ENCODE peak calls at places on chromosomes 16 and 17, in ten cellular contexts. One of them, this sample, is unnamed.

GRCh38 chr16:65318590-65319267 is 196.9 kb upstream of the CDH11 start:
- DNase-seq in cardiac fibroblast: no peak
- DNase-seq in H1: no peak
- DNase-seq in fibroblast of pulmonary artery: no peak
- DNase-seq in progenitor cell of endocrine pancreas: no peak
- DNase-seq in astrocyte of the cerebellum: no peak
- DNase-seq in left lung: no peak
- DNase-seq in heart left ventricle: no peak
- DNase-seq in sigmoid colon: no peak
- DNase-seq in stomach: no peak
- DNase-seq in this sample: no peak

GRCh38 chr17:57874058-57874419 is 24.2 kb upstream of the MRPS23 start:
- DNase-seq in cardiac fibroblast: no peak
- DNase-seq in H1: no peak
- DNase-seq in fibroblast of pulmonary artery: no peak
- DNase-seq in progenitor cell of endocrine pancreas: no peak
- DNase-seq in astrocyte of the cerebellum: no peak
- DNase-seq in left lung: no peak
- DNase-seq in heart left ventricle: no peak
- DNase-seq in sigmoid colon: no peak
- DNase-seq in stomach: no peak
- DNase-seq in this sample: no peak

GRCh38 chr17:66089764-66090163 is 102.2 kb downstream of the CEP112 start:
- DNase-seq in cardiac fibroblast: no peak
- DNase-seq in H1: no peak
- DNase-seq in fibroblast of pulmonary artery: no peak
- DNase-seq in progenitor cell of endocrine pancreas: no peak
- DNase-seq in astrocyte of the cerebellum: no peak
- DNase-seq in left lung: no peak
- DNase-seq in heart left ventricle: no peak
- DNase-seq in sigmoid colon: no peak
- DNase-seq in stomach: no peak
- DNase-seq in this sample: no peak

GRCh38 chr17:66747561-66748275 is 87.2 kb upstream of the CACNG5 start:
- DNase-seq in cardiac fibroblast: peak
- DNase-seq in H1: no peak
- DNase-seq in fibroblast of pulmonary artery: peak
- DNase-seq in progenitor cell of endocrine pancreas: no peak
- DNase-seq in astrocyte of the cerebellum: peak
- DNase-seq in left lung: peak
- DNase-seq in heart left ventricle: no peak
- DNase-seq in sigmoid colon: peak
- DNase-seq in stomach: no peak
- DNase-seq in this sample: no peak

GRCh38 chr17:74042744-74043486 is 160.6 kb upstream of the RPL38 start:
- DNase-seq in cardiac fibroblast: peak
- DNase-seq in H1: no peak
- DNase-seq in fibroblast of pulmonary artery: peak
- DNase-seq in progenitor cell of endocrine pancreas: no peak
- DNase-seq in astrocyte of the cerebellum: peak
- DNase-seq in left lung: no peak
- DNase-seq in heart left ventricle: no peak
- DNase-seq in sigmoid colon: peak
- DNase-seq in stomach: no peak
- DNase-seq in this sample: no peak

GRCh38 chr17:78995761-78996451 is 13.7 kb downstream of the CANT1 start:
- DNase-seq in cardiac fibroblast: no peak
- DNase-seq in H1: no peak
- DNase-seq in fibroblast of pulmonary artery: no peak
- DNase-seq in progenitor cell of endocrine pancreas: no peak
- DNase-seq in astrocyte of the cerebellum: no peak
- DNase-seq in left lung: no peak
- DNase-seq in heart left ventricle: no peak
- DNase-seq in sigmoid colon: peak
- DNase-seq in stomach: peak
- DNase-seq in this sample: no peak

GRCh38 chr17:68399638-68400403 is 57.5 kb downstream of the WIPI1 start:
- DNase-seq in cardiac fibroblast: peak
- DNase-seq in H1: peak
- DNase-seq in fibroblast of pulmonary artery: peak
- DNase-seq in progenitor cell of endocrine pancreas: no peak
- DNase-seq in astrocyte of the cerebellum: no peak
- DNase-seq in left lung: no peak
- DNase-seq in heart left ventricle: no peak
- DNase-seq in sigmoid colon: peak
- DNase-seq in stomach: no peak
- DNase-seq in this sample: no peak

GRCh38 chr16:22728167-22728836 is 85.7 kb upstream of the HS3ST2 start:
- DNase-seq in cardiac fibroblast: no peak
- DNase-seq in H1: no peak
- DNase-seq in fibroblast of pulmonary artery: no peak
- DNase-seq in progenitor cell of endocrine pancreas: no peak
- DNase-seq in astrocyte of the cerebellum: no peak
- DNase-seq in left lung: no peak
- DNase-seq in heart left ventricle: no peak
- DNase-seq in sigmoid colon: no peak
- DNase-seq in stomach: no peak
- DNase-seq in this sample: no peak

GRCh38 chr17:37608369-37609169 is 649 bp downstream of the SYNRG start:
- DNase-seq in cardiac fibroblast: peak
- DNase-seq in H1: no peak
- DNase-seq in fibroblast of pulmonary artery: peak
- DNase-seq in progenitor cell of endocrine pancreas: peak
- DNase-seq in astrocyte of the cerebellum: no peak
- DNase-seq in left lung: no peak
- DNase-seq in heart left ventricle: no peak
- DNase-seq in sigmoid colon: no peak
- DNase-seq in stomach: peak
- DNase-seq in this sample: peak

GRCh38 chr17:16980061-16980460 is 8.1 kb upstream of the TNFRSF13B start:
- DNase-seq in cardiac fibroblast: no peak
- DNase-seq in H1: peak
- DNase-seq in fibroblast of pulmonary artery: no peak
- DNase-seq in progenitor cell of endocrine pancreas: no peak
- DNase-seq in astrocyte of the cerebellum: no peak
- DNase-seq in left lung: no peak
- DNase-seq in heart left ventricle: no peak
- DNase-seq in sigmoid colon: no peak
- DNase-seq in stomach: no peak
- DNase-seq in this sample: no peak

GRCh38 chr17:48818361-48818841 is 1.4 kb upstream of the TTLL6 start:
- DNase-seq in cardiac fibroblast: no peak
- DNase-seq in H1: peak
- DNase-seq in fibroblast of pulmonary artery: no peak
- DNase-seq in progenitor cell of endocrine pancreas: no peak
- DNase-seq in astrocyte of the cerebellum: no peak
- DNase-seq in left lung: no peak
- DNase-seq in heart left ventricle: no peak
- DNase-seq in sigmoid colon: no peak
- DNase-seq in stomach: no peak
- DNase-seq in this sample: no peak

GRCh38 chr17:21358682-21359482 is 17.3 kb upstream of the KCNJ12 start:
- DNase-seq in cardiac fibroblast: no peak
- DNase-seq in H1: no peak
- DNase-seq in fibroblast of pulmonary artery: no peak
- DNase-seq in progenitor cell of endocrine pancreas: no peak
- DNase-seq in astrocyte of the cerebellum: no peak
- DNase-seq in left lung: peak
- DNase-seq in heart left ventricle: no peak
- DNase-seq in sigmoid colon: no peak
- DNase-seq in stomach: peak
- DNase-seq in this sample: no peak

GRCh38 chr16:85683363-85683762 is 5.4 kb downstream of the GINS2 start:
- DNase-seq in cardiac fibroblast: no peak
- DNase-seq in H1: no peak
- DNase-seq in fibroblast of pulmonary artery: no peak
- DNase-seq in progenitor cell of endocrine pancreas: no peak
- DNase-seq in astrocyte of the cerebellum: no peak
- DNase-seq in left lung: no peak
- DNase-seq in heart left ventricle: no peak
- DNase-seq in sigmoid colon: no peak
- DNase-seq in stomach: no peak
- DNase-seq in this sample: no peak

GRCh38 chr17:15890279-15890892 is 54.5 kb upstream of the ADORA2B start:
- DNase-seq in cardiac fibroblast: no peak
- DNase-seq in H1: no peak
- DNase-seq in fibroblast of pulmonary artery: no peak
- DNase-seq in progenitor cell of endocrine pancreas: no peak
- DNase-seq in astrocyte of the cerebellum: no peak
- DNase-seq in left lung: no peak
- DNase-seq in heart left ventricle: no peak
- DNase-seq in sigmoid colon: no peak
- DNase-seq in stomach: no peak
- DNase-seq in this sample: no peak

DNA sequence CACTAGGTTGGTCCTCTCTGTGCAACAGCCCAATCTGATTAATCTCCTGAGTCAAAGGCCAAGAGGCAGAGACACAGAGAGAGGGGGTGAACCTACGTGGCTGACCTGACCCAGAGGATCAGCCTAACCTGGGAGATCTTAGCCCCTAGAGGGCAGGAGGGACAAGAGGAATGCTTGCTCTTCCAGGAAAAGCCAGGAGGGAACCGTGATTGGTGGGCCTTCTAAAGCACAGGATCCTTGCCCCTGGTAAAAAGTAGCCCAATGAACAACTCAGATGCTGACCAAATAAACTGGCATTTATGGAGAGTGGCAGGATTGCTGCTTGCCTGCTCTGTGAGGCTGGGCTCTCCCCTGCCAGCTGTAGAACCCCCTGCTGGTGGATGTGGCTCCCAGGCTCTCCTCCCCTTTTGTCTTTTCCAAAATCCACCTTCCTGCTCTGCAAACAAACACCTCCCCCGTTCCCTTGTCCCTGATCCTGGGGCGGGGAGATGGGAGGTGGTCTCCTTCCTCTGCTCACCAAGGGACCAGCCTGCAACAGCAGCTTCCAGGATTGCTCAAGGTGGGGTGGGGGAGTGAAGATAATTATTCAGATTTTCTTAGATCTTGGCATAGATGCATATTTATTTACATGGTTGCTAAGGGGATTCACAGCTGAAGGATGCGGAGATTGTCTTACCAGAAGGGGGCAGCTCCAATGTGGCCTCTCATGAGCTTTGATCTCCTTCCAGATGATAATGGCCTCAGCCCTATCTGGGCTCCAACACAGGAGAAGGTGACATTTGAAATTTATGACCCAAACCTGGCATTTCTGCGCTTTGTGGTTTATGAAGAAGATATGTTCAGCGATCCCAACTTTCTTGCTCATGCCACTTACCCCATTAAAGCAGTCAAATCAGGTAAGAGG is 71.9 kb downstream of the SDR42E1 start:
- DNase-seq in cardiac fibroblast: no peak
- DNase-seq in H1: peak
- DNase-seq in fibroblast of pulmonary artery: no peak
- DNase-seq in progenitor cell of endocrine pancreas: no peak
- DNase-seq in astrocyte of the cerebellum: no peak
- DNase-seq in left lung: no peak
- DNase-seq in heart left ventricle: no peak
- DNase-seq in sigmoid colon: no peak
- DNase-seq in stomach: no peak
- DNase-seq in this sample: no peak
- TF ChIP-seq CTCF in cardiac fibroblast: no peak
- TF ChIP-seq CTCF in H1: peak
- TF ChIP-seq CTCF in fibroblast of pulmonary artery: no peak
- TF ChIP-seq CTCF in progenitor cell of endocrine pancreas: no peak
- TF ChIP-seq CTCF in astrocyte of the cerebellum: no peak
- TF ChIP-seq CTCF in left lung: no peak
- TF ChIP-seq CTCF in heart left ventricle: no peak
- TF ChIP-seq CTCF in sigmoid colon: no peak
- TF ChIP-seq CTCF in stomach: no peak
- TF ChIP-seq CTCF in this sample: no peak

GRCh38 chr16:2428787-2429036 is 535 bp upstream of the CCNF start:
- DNase-seq in cardiac fibroblast: no peak
- DNase-seq in H1: no peak
- DNase-seq in fibroblast of pulmonary artery: no peak
- DNase-seq in progenitor cell of endocrine pancreas: no peak
- DNase-seq in astrocyte of the cerebellum: no peak
- DNase-seq in left lung: no peak
- DNase-seq in heart left ventricle: no peak
- DNase-seq in sigmoid colon: no peak
- DNase-seq in stomach: no peak
- DNase-seq in this sample: no peak
- TF ChIP-seq CTCF in cardiac fibroblast: no peak
- TF ChIP-seq CTCF in H1: no peak
- TF ChIP-seq CTCF in fibroblast of pulmonary artery: no peak
- TF ChIP-seq CTCF in progenitor cell of endocrine pancreas: peak
- TF ChIP-seq CTCF in astrocyte of the cerebellum: peak
- TF ChIP-seq CTCF in left lung: no peak
- TF ChIP-seq CTCF in heart left ventricle: no peak
- TF ChIP-seq CTCF in sigmoid colon: no peak
- TF ChIP-seq CTCF in stomach: no peak
- TF ChIP-seq CTCF in this sample: no peak

GRCh38 chr17:40069751-40070643 is 7.2 kb downstream of the THRA start:
- DNase-seq in cardiac fibroblast: peak
- DNase-seq in H1: no peak
- DNase-seq in fibroblast of pulmonary artery: peak
- DNase-seq in progenitor cell of endocrine pancreas: no peak
- DNase-seq in astrocyte of the cerebellum: no peak
- DNase-seq in left lung: no peak
- DNase-seq in heart left ventricle: peak
- DNase-seq in sigmoid colon: peak
- DNase-seq in stomach: peak
- DNase-seq in this sample: no peak
- TF ChIP-seq CTCF in cardiac fibroblast: peak
- TF ChIP-seq CTCF in H1: no peak
- TF ChIP-seq CTCF in fibroblast of pulmonary artery: peak
- TF ChIP-seq CTCF in progenitor cell of endocrine pancreas: no peak
- TF ChIP-seq CTCF in astrocyte of the cerebellum: peak
- TF ChIP-seq CTCF in left lung: no peak
- TF ChIP-seq CTCF in heart left ventricle: peak
- TF ChIP-seq CTCF in sigmoid colon: peak
- TF ChIP-seq CTCF in stomach: no peak
- TF ChIP-seq CTCF in this sample: no peak

GRCh38 chr17:6420173-6420641 is 14.7 kb downstream of the AIPL1 start:
- DNase-seq in cardiac fibroblast: peak
- DNase-seq in H1: peak
- DNase-seq in fibroblast of pulmonary artery: peak
- DNase-seq in progenitor cell of endocrine pancreas: peak
- DNase-seq in astrocyte of the cerebellum: no peak
- DNase-seq in left lung: no peak
- DNase-seq in heart left ventricle: no peak
- DNase-seq in sigmoid colon: no peak
- DNase-seq in stomach: no peak
- DNase-seq in this sample: no peak
- TF ChIP-seq CTCF in cardiac fibroblast: peak
- TF ChIP-seq CTCF in H1: peak
- TF ChIP-seq CTCF in fibroblast of pulmonary artery: peak
- TF ChIP-seq CTCF in progenitor cell of endocrine pancreas: peak
- TF ChIP-seq CTCF in astrocyte of the cerebellum: peak
- TF ChIP-seq CTCF in left lung: no peak
- TF ChIP-seq CTCF in heart left ventricle: peak
- TF ChIP-seq CTCF in sigmoid colon: no peak
- TF ChIP-seq CTCF in stomach: no peak
- TF ChIP-seq CTCF in this sample: peak

DNA sequence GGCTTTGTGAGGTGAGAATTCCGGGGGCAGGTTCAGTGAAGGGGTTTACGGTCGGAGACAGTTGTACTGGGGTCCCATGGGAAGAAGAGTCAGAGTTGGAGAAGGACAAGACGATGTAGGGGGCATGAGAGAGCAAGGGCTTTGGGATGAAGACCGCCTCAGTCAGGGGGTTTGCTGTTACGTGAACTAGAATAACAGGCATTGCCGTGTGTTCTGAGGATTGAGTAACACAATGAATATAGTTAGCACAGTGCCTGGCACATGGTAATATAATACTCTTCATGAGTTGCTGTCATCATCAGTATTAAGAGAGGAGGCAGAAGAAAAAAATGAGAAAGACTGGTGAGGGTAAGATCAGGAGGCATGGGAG is 577 bp downstream of the ZNF646 start:
- DNase-seq in cardiac fibroblast: no peak
- DNase-seq in H1: no peak
- DNase-seq in fibroblast of pulmonary artery: peak
- DNase-seq in progenitor cell of endocrine pancreas: no peak
- DNase-seq in astrocyte of the cerebellum: no peak
- DNase-seq in left lung: no peak
- DNase-seq in heart left ventricle: no peak
- DNase-seq in sigmoid colon: no peak
- DNase-seq in stomach: no peak
- DNase-seq in this sample: no peak
- TF ChIP-seq CTCF in cardiac fibroblast: no peak
- TF ChIP-seq CTCF in H1: peak
- TF ChIP-seq CTCF in fibroblast of pulmonary artery: no peak
- TF ChIP-seq CTCF in progenitor cell of endocrine pancreas: no peak
- TF ChIP-seq CTCF in astrocyte of the cerebellum: no peak
- TF ChIP-seq CTCF in left lung: no peak
- TF ChIP-seq CTCF in heart left ventricle: no peak
- TF ChIP-seq CTCF in sigmoid colon: no peak
- TF ChIP-seq CTCF in stomach: no peak
- TF ChIP-seq CTCF in this sample: no peak